ENCODE peak calls at places on chromosomes 6 and 20, in ten cellular contexts. One of them, this sample, is unnamed.

GRCh38 chr20:53547664-53548239 is 45.9 kb downstream of the ZNF217 start:
- DNase-seq in fibroblast of the conjunctiva: peak
- DNase-seq in fibroblast of mammary gland: peak
- DNase-seq in iris pigment epithelial cell: peak
- DNase-seq in NCI-H446 treated with DMSO at 0.1 percent for 48 hours: peak
- DNase-seq in activated CD4-positive, alpha-beta T cell treated with anti-CD3 and anti-CD28 coated beads, Interleukin-2, amount 50 U/mL, for 1 hour: peak
- DNase-seq in GDM1: peak
- DNase-seq in HuH-7: peak
- DNase-seq in type B pancreatic cell: no peak
- DNase-seq in caudate nucleus: no peak
- DNase-seq in this sample: peak

GRCh38 chr20:32300647-32301046 is 23.2 kb downstream of the KIF3B start:
- DNase-seq in type B pancreatic cell: no peak
- DNase-seq in GDM1: no peak
- DNase-seq in NCI-H446 treated with DMSO at 0.1 percent for 48 hours: no peak
- DNase-seq in iris pigment epithelial cell: no peak
- DNase-seq in fibroblast of the conjunctiva: no peak
- DNase-seq in caudate nucleus: no peak
- DNase-seq in fibroblast of mammary gland: no peak
- DNase-seq in activated CD4-positive, alpha-beta T cell treated with anti-CD3 and anti-CD28 coated beads, Interleukin-2, amount 50 U/mL, for 1 hour: no peak
- DNase-seq in HuH-7: no peak
- DNase-seq in this sample: no peak

GRCh38 chr6:136491674-136492235 is 58.5 kb downstream of the MAP7 start:
- DNase-seq in GDM1: no peak
- DNase-seq in caudate nucleus: no peak
- DNase-seq in fibroblast of mammary gland: no peak
- DNase-seq in fibroblast of the conjunctiva: no peak
- DNase-seq in iris pigment epithelial cell: no peak
- DNase-seq in activated CD4-positive, alpha-beta T cell treated with anti-CD3 and anti-CD28 coated beads, Interleukin-2, amount 50 U/mL, for 1 hour: no peak
- DNase-seq in NCI-H446 treated with DMSO at 0.1 percent for 48 hours: no peak
- DNase-seq in type B pancreatic cell: no peak
- DNase-seq in HuH-7: no peak
- DNase-seq in this sample: no peak

GRCh38 chr6:130843575-130844320 is 16.5 kb downstream of the SMLR1 start:
- DNase-seq in GDM1: no peak
- DNase-seq in fibroblast of mammary gland: peak
- DNase-seq in iris pigment epithelial cell: peak
- DNase-seq in fibroblast of the conjunctiva: peak
- DNase-seq in NCI-H446 treated with DMSO at 0.1 percent for 48 hours: no peak
- DNase-seq in HuH-7: peak
- DNase-seq in type B pancreatic cell: no peak
- DNase-seq in activated CD4-positive, alpha-beta T cell treated with anti-CD3 and anti-CD28 coated beads, Interleukin-2, amount 50 U/mL, for 1 hour: no peak
- DNase-seq in caudate nucleus: no peak
- DNase-seq in this sample: peak

GRCh38 chr6:124970763-124971162 is 8.5 kb downstream of the RNF217 start:
- DNase-seq in caudate nucleus: no peak
- DNase-seq in fibroblast of the conjunctiva: no peak
- DNase-seq in GDM1: no peak
- DNase-seq in fibroblast of mammary gland: no peak
- DNase-seq in type B pancreatic cell: no peak
- DNase-seq in HuH-7: no peak
- DNase-seq in activated CD4-positive, alpha-beta T cell treated with anti-CD3 and anti-CD28 coated beads, Interleukin-2, amount 50 U/mL, for 1 hour: no peak
- DNase-seq in iris pigment epithelial cell: no peak
- DNase-seq in NCI-H446 treated with DMSO at 0.1 percent for 48 hours: no peak
- DNase-seq in this sample: no peak

GRCh38 chr6:138245751-138246150 is 27.5 kb upstream of the PBOV1 start:
- DNase-seq in caudate nucleus: no peak
- DNase-seq in HuH-7: no peak
- DNase-seq in iris pigment epithelial cell: no peak
- DNase-seq in NCI-H446 treated with DMSO at 0.1 percent for 48 hours: no peak
- DNase-seq in GDM1: no peak
- DNase-seq in fibroblast of mammary gland: no peak
- DNase-seq in activated CD4-positive, alpha-beta T cell treated with anti-CD3 and anti-CD28 coated beads, Interleukin-2, amount 50 U/mL, for 1 hour: no peak
- DNase-seq in fibroblast of the conjunctiva: no peak
- DNase-seq in type B pancreatic cell: no peak
- DNase-seq in this sample: no peak

GRCh38 chr6:137759624-137760023 is 107.4 kb upstream of the TNFAIP3 start:
- DNase-seq in GDM1: no peak
- DNase-seq in activated CD4-positive, alpha-beta T cell treated with anti-CD3 and anti-CD28 coated beads, Interleukin-2, amount 50 U/mL, for 1 hour: no peak
- DNase-seq in fibroblast of mammary gland: no peak
- DNase-seq in HuH-7: no peak
- DNase-seq in caudate nucleus: no peak
- DNase-seq in iris pigment epithelial cell: no peak
- DNase-seq in fibroblast of the conjunctiva: no peak
- DNase-seq in NCI-H446 treated with DMSO at 0.1 percent for 48 hours: no peak
- DNase-seq in type B pancreatic cell: no peak
- DNase-seq in this sample: no peak

GRCh38 chr6:38542031-38542430 is 97.7 kb downstream of the BTBD9 start:
- DNase-seq in GDM1: no peak
- DNase-seq in fibroblast of the conjunctiva: no peak
- DNase-seq in caudate nucleus: no peak
- DNase-seq in type B pancreatic cell: no peak
- DNase-seq in activated CD4-positive, alpha-beta T cell treated with anti-CD3 and anti-CD28 coated beads, Interleukin-2, amount 50 U/mL, for 1 hour: no peak
- DNase-seq in NCI-H446 treated with DMSO at 0.1 percent for 48 hours: no peak
- DNase-seq in fibroblast of mammary gland: peak
- DNase-seq in iris pigment epithelial cell: peak
- DNase-seq in HuH-7: no peak
- DNase-seq in this sample: no peak

GRCh38 chr6:118504611-118505010 is 43.5 kb upstream of the PLN start:
- DNase-seq in HuH-7: no peak
- DNase-seq in caudate nucleus: no peak
- DNase-seq in GDM1: no peak
- DNase-seq in iris pigment epithelial cell: no peak
- DNase-seq in type B pancreatic cell: no peak
- DNase-seq in fibroblast of mammary gland: no peak
- DNase-seq in activated CD4-positive, alpha-beta T cell treated with anti-CD3 and anti-CD28 coated beads, Interleukin-2, amount 50 U/mL, for 1 hour: no peak
- DNase-seq in fibroblast of the conjunctiva: no peak
- DNase-seq in NCI-H446 treated with DMSO at 0.1 percent for 48 hours: no peak
- DNase-seq in this sample: no peak

GRCh38 chr6:77092971-77093370 is 370.3 kb downstream of the HTR1B start:
- DNase-seq in fibroblast of mammary gland: peak
- DNase-seq in NCI-H446 treated with DMSO at 0.1 percent for 48 hours: no peak
- DNase-seq in activated CD4-positive, alpha-beta T cell treated with anti-CD3 and anti-CD28 coated beads, Interleukin-2, amount 50 U/mL, for 1 hour: no peak
- DNase-seq in GDM1: no peak
- DNase-seq in iris pigment epithelial cell: peak
- DNase-seq in caudate nucleus: no peak
- DNase-seq in type B pancreatic cell: no peak
- DNase-seq in HuH-7: no peak
- DNase-seq in fibroblast of the conjunctiva: no peak
- DNase-seq in this sample: peak

GRCh38 chr6:166341915-166342292 is 441 bp downstream of the SFT2D1 start:
- DNase-seq in fibroblast of mammary gland: peak
- DNase-seq in fibroblast of the conjunctiva: no peak
- DNase-seq in activated CD4-positive, alpha-beta T cell treated with anti-CD3 and anti-CD28 coated beads, Interleukin-2, amount 50 U/mL, for 1 hour: peak
- DNase-seq in HuH-7: no peak
- DNase-seq in type B pancreatic cell: no peak
- DNase-seq in caudate nucleus: no peak
- DNase-seq in iris pigment epithelial cell: no peak
- DNase-seq in NCI-H446 treated with DMSO at 0.1 percent for 48 hours: no peak
- DNase-seq in GDM1: no peak
- DNase-seq in this sample: no peak

GRCh38 chr20:16978497-16978896 is 230.3 kb downstream of the OTOR start:
- DNase-seq in NCI-H446 treated with DMSO at 0.1 percent for 48 hours: no peak
- DNase-seq in caudate nucleus: no peak
- DNase-seq in fibroblast of the conjunctiva: no peak
- DNase-seq in HuH-7: no peak
- DNase-seq in activated CD4-positive, alpha-beta T cell treated with anti-CD3 and anti-CD28 coated beads, Interleukin-2, amount 50 U/mL, for 1 hour: no peak
- DNase-seq in type B pancreatic cell: no peak
- DNase-seq in GDM1: no peak
- DNase-seq in fibroblast of mammary gland: no peak
- DNase-seq in iris pigment epithelial cell: no peak
- DNase-seq in this sample: no peak

GRCh38 chr20:4227085-4227821 is 211.9 kb upstream of the RNF24 start:
- DNase-seq in HuH-7: peak
- DNase-seq in activated CD4-positive, alpha-beta T cell treated with anti-CD3 and anti-CD28 coated beads, Interleukin-2, amount 50 U/mL, for 1 hour: no peak
- DNase-seq in fibroblast of the conjunctiva: peak
- DNase-seq in iris pigment epithelial cell: peak
- DNase-seq in NCI-H446 treated with DMSO at 0.1 percent for 48 hours: no peak
- DNase-seq in fibroblast of mammary gland: peak
- DNase-seq in caudate nucleus: no peak
- DNase-seq in GDM1: no peak
- DNase-seq in type B pancreatic cell: no peak
- DNase-seq in this sample: peak

GRCh38 chr20:63622732-63623131 is 4.2 kb downstream of the GMEB2 start:
- DNase-seq in fibroblast of the conjunctiva: no peak
- DNase-seq in NCI-H446 treated with DMSO at 0.1 percent for 48 hours: no peak
- DNase-seq in HuH-7: no peak
- DNase-seq in iris pigment epithelial cell: no peak
- DNase-seq in GDM1: no peak
- DNase-seq in fibroblast of mammary gland: no peak
- DNase-seq in type B pancreatic cell: no peak
- DNase-seq in activated CD4-positive, alpha-beta T cell treated with anti-CD3 and anti-CD28 coated beads, Interleukin-2, amount 50 U/mL, for 1 hour: no peak
- DNase-seq in caudate nucleus: no peak
- DNase-seq in this sample: no peak

GRCh38 chr6:164178933-164179332 is 764.4 kb downstream of the QKI start:
- DNase-seq in fibroblast of the conjunctiva: no peak
- DNase-seq in HuH-7: no peak
- DNase-seq in activated CD4-positive, alpha-beta T cell treated with anti-CD3 and anti-CD28 coated beads, Interleukin-2, amount 50 U/mL, for 1 hour: no peak
- DNase-seq in caudate nucleus: no peak
- DNase-seq in GDM1: no peak
- DNase-seq in fibroblast of mammary gland: no peak
- DNase-seq in iris pigment epithelial cell: no peak
- DNase-seq in NCI-H446 treated with DMSO at 0.1 percent for 48 hours: no peak
- DNase-seq in type B pancreatic cell: no peak
- DNase-seq in this sample: peak

GRCh38 chr6:46592046-46592445 is 60.6 kb downstream of the CYP39A1 start:
- DNase-seq in GDM1: no peak
- DNase-seq in iris pigment epithelial cell: no peak
- DNase-seq in fibroblast of the conjunctiva: no peak
- DNase-seq in activated CD4-positive, alpha-beta T cell treated with anti-CD3 and anti-CD28 coated beads, Interleukin-2, amount 50 U/mL, for 1 hour: no peak
- DNase-seq in NCI-H446 treated with DMSO at 0.1 percent for 48 hours: no peak
- DNase-seq in fibroblast of mammary gland: no peak
- DNase-seq in caudate nucleus: no peak
- DNase-seq in type B pancreatic cell: no peak
- DNase-seq in HuH-7: peak
- DNase-seq in this sample: no peak

GRCh38 chr20:19711126-19711525 is 46.9 kb upstream of the RIN2 start:
- DNase-seq in fibroblast of mammary gland: no peak
- DNase-seq in caudate nucleus: no peak
- DNase-seq in activated CD4-positive, alpha-beta T cell treated with anti-CD3 and anti-CD28 coated beads, Interleukin-2, amount 50 U/mL, for 1 hour: no peak
- DNase-seq in fibroblast of the conjunctiva: no peak
- DNase-seq in GDM1: no peak
- DNase-seq in iris pigment epithelial cell: no peak
- DNase-seq in type B pancreatic cell: no peak
- DNase-seq in HuH-7: no peak
- DNase-seq in NCI-H446 treated with DMSO at 0.1 percent for 48 hours: no peak
- DNase-seq in this sample: no peak

GRCh38 chr6:85382541-85382940 is 67.3 kb upstream of the NT5E start:
- DNase-seq in activated CD4-positive, alpha-beta T cell treated with anti-CD3 and anti-CD28 coated beads, Interleukin-2, amount 50 U/mL, for 1 hour: no peak
- DNase-seq in HuH-7: no peak
- DNase-seq in fibroblast of mammary gland: no peak
- DNase-seq in caudate nucleus: no peak
- DNase-seq in type B pancreatic cell: no peak
- DNase-seq in iris pigment epithelial cell: no peak
- DNase-seq in GDM1: no peak
- DNase-seq in fibroblast of the conjunctiva: no peak
- DNase-seq in NCI-H446 treated with DMSO at 0.1 percent for 48 hours: no peak
- DNase-seq in this sample: no peak

This sample was measured in LHCN-M2.